ENCODE peak calls at places on chromosomes 4 and X, in four cellular contexts. L is spleen, N is stomach, Z is uterus. Y is an unnamed sample. For H3K4me1, the result is how much of the 10 kb centered on the place peaks cover.

GRCh38 chr4:76585897-76586360 is 150.9 kb downstream of the SHROOM3 start:
- DNase-seq in L (peak), N (peak), Z (peak), Y (peak)

GRCh38 chrX:153669174-153669890 is 4.3 kb downstream of the PNCK start:
- DNase-seq in L (peak), N (no peak), Z (no peak), Y (no peak)

GRCh38 chrX:18210470-18210869 is 10.2 kb downstream of the BEND2 start:
- DNase-seq in L (no peak), N (no peak), Z (no peak), Y (no peak)

GRCh38 chr4:142248946-142249345 is 597.2 kb downstream of the INPP4B start:
- DNase-seq in L (no peak), N (no peak), Z (no peak), Y (no peak)

GRCh38 chr4:76620723-76621463 is 185.9 kb downstream of the SHROOM3 start:
- DNase-seq in L (no peak), N (peak), Z (no peak), Y (no peak)

GRCh38 chrX:147468600-147468999 is 443.1 kb upstream of the FMR1 start:
- DNase-seq in L (no peak), N (no peak), Z (no peak), Y (no peak)

GRCh38 chr4:95546236-95546635 is 2.5 kb downstream of the UNC5C start:
- DNase-seq in L (no peak), N (no peak), Z (no peak), Y (no peak)

GRCh38 chr4:184287697-184288255 is 70.1 kb upstream of the ENPP6 start:
- DNase-seq in L (no peak), N (peak), Z (no peak), Y (no peak)

GRCh38 chr4:86664959-86665358 is 70.8 kb downstream of the PTPN13 start:
- DNase-seq in L (no peak), N (no peak), Z (no peak), Y (no peak)

GRCh38 chr4:155552180-155552579 is 114.5 kb upstream of the GUCY1A1 start:
- DNase-seq in L (no peak), N (no peak), Z (no peak), Y (no peak)

GRCh38 chr4:168877779-168878491 is 132.1 kb downstream of the CBR4 start:
- DNase-seq in L (peak), N (no peak), Z (no peak), Y (peak)

GRCh38 chrX:28609917-28610613 is 22.8 kb downstream of the IL1RAPL1 start:
- DNase-seq in L (no peak), N (peak), Z (no peak), Y (no peak)

GRCh38 chrX:140822861-140823260 is 113.3 kb downstream of the LINC00632 start:
- DNase-seq in L (no peak), N (no peak), Z (no peak), Y (no peak)

GRCh38 chr4:52643846-52644245 is 15.3 kb downstream of the USP46 start:
- DNase-seq in L (no peak), N (peak), Z (peak), Y (peak)

GRCh38 chr4:69524708-69525107 is 29.0 kb upstream of the UGT2B4 start:
- DNase-seq in L (no peak), N (no peak), Z (no peak), Y (no peak)

GRCh38 chr4:186137193-186137792 is 32.8 kb downstream of the FAM149A start:
- DNase-seq in L (no peak), N (no peak), Z (no peak), Y (no peak)

GRCh38 chr4:184251680-184252000 is 34.0 kb upstream of the ENPP6 start:
- DNase-seq in L (no peak), N (no peak), Z (no peak), Y (no peak)

GRCh38 chrX:118552501-118552900 is 56.9 kb downstream of the DOCK11 start:
- DNase-seq in L (no peak), N (no peak), Z (no peak), Y (no peak)

GRCh38 chrX:72062890-72063289 is 68.8 kb downstream of the RTL5 start:
- DNase-seq in L (no peak), N (no peak), Z (peak), Y (no peak)

GRCh38 chrX:2610246-2611170 is 80.6 kb upstream of the CD99 start:
- DNase-seq in L (no peak), N (no peak), Z (no peak), Y (no peak)

GRCh38 chr4:17316566-17316965 is 195.3 kb downstream of the QDPR start:
- DNase-seq in L (no peak), N (no peak), Z (no peak), Y (no peak)

GRCh38 chr4:8197521-8197920 is 1.6 kb upstream of the SH3TC1 start:
- DNase-seq in L (peak), N (no peak), Z (no peak), Y (peak)

GRCh38 chr4:8200302-8200975 is 1.3 kb downstream of the SH3TC1 start:
- DNase-seq in L (no peak), N (peak), Z (no peak), Y (no peak)

GRCh38 chr4:8198206-8198905 is 734 bp upstream of the SH3TC1 start:
- DNase-seq in L (peak), N (peak), Z (no peak), Y (peak)

GRCh38 chr4:8199594-8200301 is 658 bp downstream of the SH3TC1 start:
- DNase-seq in L (no peak), N (peak), Z (no peak), Y (peak)

DNA sequence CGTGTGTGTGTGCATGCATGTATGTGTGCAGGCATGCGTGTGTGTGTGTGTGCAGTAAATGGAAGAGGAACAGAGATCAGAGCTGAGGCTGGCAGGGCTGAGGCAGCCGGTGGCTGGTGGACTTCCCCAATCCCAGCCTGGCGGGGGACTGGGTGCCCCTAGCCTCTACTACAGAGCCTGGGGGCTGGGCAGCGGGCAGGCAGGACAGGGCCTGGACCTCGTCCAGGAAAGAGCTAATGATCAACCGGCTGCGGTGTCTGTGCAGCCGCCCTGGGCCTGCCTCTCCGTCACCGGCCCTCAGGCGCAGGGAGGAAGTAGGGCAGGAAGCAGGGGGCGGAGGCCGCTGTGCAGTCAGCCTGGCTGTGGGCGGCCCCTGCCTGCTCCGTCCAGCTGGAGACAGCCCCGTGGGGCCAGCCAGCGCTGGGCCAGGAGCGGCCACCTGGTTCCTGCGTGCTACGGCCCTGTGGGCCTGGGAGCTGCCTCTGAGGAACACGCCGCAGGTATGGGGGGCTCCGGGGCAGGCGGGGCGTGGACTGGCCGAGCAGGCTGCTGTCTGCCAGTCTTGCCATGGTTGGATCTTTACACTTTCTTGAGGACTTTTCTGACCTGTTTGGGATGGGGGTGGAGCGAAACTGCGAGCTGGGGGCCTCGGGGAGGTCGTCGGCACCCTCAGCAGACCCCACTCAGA is at the start of gene SH3TC1:
- DNase-seq in L (peak), N (peak), Z (peak), Y (peak)
- TF ChIP-seq POLR2A in L (peak), N (no peak), Z (no peak), Y (peak)

DNA sequence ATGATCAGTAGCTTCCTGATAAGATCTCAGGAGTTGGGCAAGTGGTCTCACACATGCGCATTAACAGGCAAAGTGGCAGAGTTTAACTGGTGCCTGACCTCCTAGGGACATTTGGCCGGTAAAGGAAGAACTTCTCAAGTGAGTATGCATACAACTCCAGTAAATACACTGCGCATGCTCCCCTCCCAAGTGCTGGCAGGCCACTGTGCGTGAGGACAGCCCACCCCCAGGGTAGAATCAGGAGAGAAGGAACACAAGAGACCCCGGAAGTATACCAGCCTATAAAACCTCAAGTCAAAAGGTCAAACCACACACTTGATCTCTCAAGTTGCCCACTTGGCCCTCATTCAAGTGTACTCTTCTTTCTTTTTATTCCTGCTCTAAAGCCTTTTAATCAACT is 225.5 kb upstream of the ANKRD50 start:
- DNase-seq in L (no peak), N (no peak), Z (no peak), Y (no peak)
- H3K4me1 ChIP-seq in L (under half), N (under half), Z (under half), Y (under half)

GRCh38 chrX:101395789-101396188 is 5.0 kb downstream of the RPL36A start:
- DNase-seq in L (no peak), N (no peak), Z (no peak), Y (no peak)
- TF ChIP-seq POLR2A in L (no peak), N (no peak), Z (no peak), Y (no peak)

GRCh38 chr4:102869569-102870227 is 906 bp downstream of the CISD2 start:
- DNase-seq in L (no peak), N (no peak), Z (no peak), Y (no peak)

GRCh38 chr4:102868153-102868781 is 525 bp upstream of the CISD2 start:
- DNase-seq in L (peak), N (no peak), Z (peak), Y (peak)

GRCh38 chr4:102871772-102872171 is 3.0 kb downstream of the CISD2 start:
- DNase-seq in L (no peak), N (no peak), Z (no peak), Y (no peak)

GRCh38 chr4:102868782-102869568 is at the start of gene CISD2:
- DNase-seq in L (peak), N (peak), Z (peak), Y (peak)

DNA sequence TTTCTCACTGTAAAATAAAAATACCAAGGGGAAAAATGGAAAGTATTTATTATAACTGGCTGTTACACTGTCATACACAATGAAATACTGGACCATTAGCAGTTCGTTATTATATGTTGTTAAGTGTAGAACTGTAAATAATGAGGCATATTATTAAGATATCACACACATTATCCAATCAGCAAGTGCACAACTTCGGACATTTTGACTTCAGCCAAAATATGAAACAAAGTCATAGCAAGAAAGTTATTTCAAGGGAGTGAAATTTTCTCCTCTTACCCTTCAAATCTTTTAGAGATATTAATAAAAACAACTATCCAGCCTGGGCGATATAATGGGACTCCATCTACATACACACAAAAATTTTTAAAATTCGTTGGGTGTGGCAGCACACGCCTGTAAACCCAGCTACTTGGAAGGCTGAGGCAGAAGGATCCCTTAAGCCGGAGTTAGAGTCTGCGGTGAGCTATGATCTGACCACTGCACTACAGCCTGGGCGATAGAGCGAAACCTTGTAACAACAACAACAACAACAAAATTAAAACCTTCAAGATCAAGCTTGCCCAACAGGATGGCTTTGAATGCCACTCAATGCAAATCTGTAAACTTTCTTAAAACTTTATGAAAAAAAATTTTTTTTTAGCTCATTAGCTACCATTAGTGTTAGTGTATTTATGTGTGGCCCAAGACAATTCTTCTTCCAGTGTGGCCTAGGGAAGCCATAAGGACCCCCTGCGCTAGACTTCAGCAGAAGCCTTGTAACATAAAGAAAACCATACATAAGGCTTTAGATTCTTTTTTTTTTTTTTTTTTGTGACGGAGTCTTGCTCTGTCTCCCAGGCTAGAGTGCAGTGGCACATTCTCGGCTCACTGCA is 1.3 kb upstream of the CISD2 start:
- DNase-seq in L (no peak), N (no peak), Z (no peak), Y (no peak)
- H3K4me1 ChIP-seq in L (under half), N (under half), Z (under half), Y (under half)

GRCh38 chr4:74364649-74365491 is at the start of gene EREG:
- DNase-seq in L (peak), N (no peak), Z (peak), Y (peak)
- TF ChIP-seq POLR2A in L (no peak), N (no peak), Z (no peak), Y (no peak)

GRCh38 chr4:28724239-28724638 is 1863.6 kb downstream of the STIM2 start:
- DNase-seq in L (no peak), N (no peak), Z (no peak), Y (no peak)
- H3K4me1 ChIP-seq in L (under half), N (under half), Z (under half), Y (under half)

DNA sequence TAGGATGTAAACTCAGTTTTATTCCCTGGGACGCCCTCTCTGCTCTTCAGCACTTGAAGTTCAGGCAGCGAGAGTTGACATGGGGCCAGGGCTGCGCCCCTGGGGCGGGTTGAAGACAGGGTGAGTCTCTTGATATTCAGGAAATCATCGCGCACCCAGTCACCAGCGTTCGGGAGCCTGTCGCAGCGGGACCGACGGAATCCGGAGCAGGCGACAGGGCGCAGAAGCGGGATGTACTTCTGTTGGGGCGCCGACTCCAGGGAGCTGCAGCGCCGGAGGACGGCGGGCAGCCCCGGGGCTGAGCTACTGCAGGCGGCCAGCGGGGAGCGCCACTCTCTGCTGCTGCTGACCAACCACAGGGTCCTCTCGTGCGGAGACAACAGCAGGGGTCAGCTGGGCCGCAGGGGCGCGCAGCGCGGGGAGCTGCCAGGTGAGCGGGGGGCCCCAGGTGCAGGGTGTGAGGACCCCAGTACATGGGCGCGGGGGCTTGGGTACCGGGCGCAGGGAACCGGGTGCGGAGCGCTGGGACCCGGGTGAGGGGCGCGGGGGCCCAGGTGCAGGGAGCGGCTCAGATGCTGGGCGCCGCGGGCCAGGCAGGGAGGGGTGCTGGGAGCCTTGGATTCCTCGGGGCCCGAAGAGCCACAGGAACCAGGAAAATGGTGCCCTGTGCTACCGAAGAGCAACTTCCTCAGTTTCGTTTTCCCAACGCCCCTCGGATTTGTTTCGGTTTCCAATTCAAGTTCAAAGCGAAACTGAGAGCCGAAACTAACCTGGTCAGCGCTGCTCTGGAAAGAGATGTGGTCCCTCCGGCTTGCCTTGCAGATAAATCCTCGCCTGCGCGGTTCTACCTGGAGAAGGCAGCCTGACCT is at the start of gene HERC6:
- DNase-seq in L (peak), N (peak), Z (peak), Y (peak)
- TF ChIP-seq POLR2A in L (no peak), N (no peak), Z (no peak), Y (peak)

GRCh38 chr4:153521467-153521866 is 55.3 kb downstream of the TMEM131L start:
- DNase-seq in L (no peak), N (no peak), Z (no peak), Y (no peak)

GRCh38 chr4:153522800-153523089 is 56.6 kb downstream of the TMEM131L start:
- DNase-seq in L (no peak), N (no peak), Z (no peak), Y (no peak)

GRCh38 chr4:153520871-153521329 is 54.7 kb downstream of the TMEM131L start:
- DNase-seq in L (no peak), N (no peak), Z (no peak), Y (no peak)

GRCh38 chr4:153523171-153523757 is 57.1 kb downstream of the TMEM131L start:
- DNase-seq in L (no peak), N (no peak), Z (no peak), Y (no peak)

GRCh38 chr4:153521995-153522799 is 56.0 kb downstream of the TMEM131L start:
- DNase-seq in L (no peak), N (no peak), Z (no peak), Y (no peak)
- H3K4me1 ChIP-seq in L (half or more), N (under half), Z (under half), Y (under half)

GRCh38 chrX:13647709-13648212 is 5.2 kb upstream of the TCEANC start:
- DNase-seq in L (no peak), N (peak), Z (peak), Y (peak)
- TF ChIP-seq POLR2A in L (no peak), N (no peak), Z (no peak), Y (no peak)

Y was measured in right lobe of liver.